ENCODE peak calls at places on chromosomes 7 and 10, in nine cellular contexts. W is right lobe of liver, K is suprapubic skin, I is NB4, P is uterus, G is K562, F is transverse colon, S is body of pancreas, A is IMR-90. D is an unnamed sample.

GRCh38 chr10:53013201-53013808 is 240.7 kb upstream of the MBL2 start:
- DNase-seq in A (no peak), P (no peak), F (no peak), K (no peak), G (no peak), S (no peak), W (no peak), I (peak), D (no peak)

GRCh38 chr7:79786187-79786586 is 332.7 kb upstream of the MAGI2 start:
- DNase-seq in P (no peak), I (no peak), A (peak), S (no peak), W (no peak), G (no peak), F (no peak), K (no peak), D (no peak)

GRCh38 chr10:103868200-103868599 is 12.8 kb upstream of the SH3PXD2A start:
- DNase-seq in G (no peak), K (peak), S (no peak), A (no peak), I (no peak), F (no peak), W (no peak), P (no peak), D (no peak)

GRCh38 chr7:93442478-93443224 is 131.9 kb downstream of the CALCR start:
- DNase-seq in A (peak), F (peak), P (no peak), G (peak), S (no peak), I (peak), W (no peak), K (no peak), D (no peak)

GRCh38 chr7:18425873-18426520 is 69.6 kb upstream of the HDAC9 start:
- DNase-seq in I (no peak), S (no peak), P (no peak), W (no peak), F (no peak), G (no peak), K (no peak), A (no peak), D (no peak)

GRCh38 chr7:76149847-76150691 is 51.6 kb upstream of the SRRM3 start:
- DNase-seq in A (no peak), W (no peak), I (no peak), F (no peak), P (no peak), K (no peak), S (no peak), G (no peak), D (no peak)

GRCh38 chr10:74823791-74824183 is 2.6 kb upstream of the KAT6B start:
- DNase-seq in K (no peak), F (no peak), P (no peak), G (no peak), I (no peak), A (peak), S (no peak), W (no peak), D (no peak)

GRCh38 chr7:2012981-2013380 is 219.8 kb downstream of the MAD1L1 start:
- DNase-seq in W (peak), P (no peak), G (no peak), K (peak), F (no peak), S (peak), I (no peak), A (peak), D (peak)

GRCh38 chr7:3927446-3928110 is 626.5 kb downstream of the SDK1 start:
- DNase-seq in I (no peak), W (no peak), K (no peak), F (no peak), P (no peak), S (no peak), G (no peak), A (no peak), D (no peak)

GRCh38 chr7:129258649-129259389 is 34.0 kb downstream of the AHCYL2 start:
- DNase-seq in I (no peak), A (no peak), K (no peak), S (no peak), G (no peak), F (no peak), W (no peak), P (no peak), D (no peak)

GRCh38 chr10:52491246-52492000 is 177.3 kb downstream of the DKK1 start:
- DNase-seq in G (no peak), W (no peak), K (no peak), P (no peak), S (no peak), I (no peak), F (no peak), A (peak), D (no peak)

GRCh38 chr7:23431596-23432284 is 38.6 kb downstream of the IGF2BP3 start:
- DNase-seq in K (no peak), P (no peak), A (peak), I (peak), S (no peak), W (no peak), G (peak), F (no peak), D (no peak)

DNA sequence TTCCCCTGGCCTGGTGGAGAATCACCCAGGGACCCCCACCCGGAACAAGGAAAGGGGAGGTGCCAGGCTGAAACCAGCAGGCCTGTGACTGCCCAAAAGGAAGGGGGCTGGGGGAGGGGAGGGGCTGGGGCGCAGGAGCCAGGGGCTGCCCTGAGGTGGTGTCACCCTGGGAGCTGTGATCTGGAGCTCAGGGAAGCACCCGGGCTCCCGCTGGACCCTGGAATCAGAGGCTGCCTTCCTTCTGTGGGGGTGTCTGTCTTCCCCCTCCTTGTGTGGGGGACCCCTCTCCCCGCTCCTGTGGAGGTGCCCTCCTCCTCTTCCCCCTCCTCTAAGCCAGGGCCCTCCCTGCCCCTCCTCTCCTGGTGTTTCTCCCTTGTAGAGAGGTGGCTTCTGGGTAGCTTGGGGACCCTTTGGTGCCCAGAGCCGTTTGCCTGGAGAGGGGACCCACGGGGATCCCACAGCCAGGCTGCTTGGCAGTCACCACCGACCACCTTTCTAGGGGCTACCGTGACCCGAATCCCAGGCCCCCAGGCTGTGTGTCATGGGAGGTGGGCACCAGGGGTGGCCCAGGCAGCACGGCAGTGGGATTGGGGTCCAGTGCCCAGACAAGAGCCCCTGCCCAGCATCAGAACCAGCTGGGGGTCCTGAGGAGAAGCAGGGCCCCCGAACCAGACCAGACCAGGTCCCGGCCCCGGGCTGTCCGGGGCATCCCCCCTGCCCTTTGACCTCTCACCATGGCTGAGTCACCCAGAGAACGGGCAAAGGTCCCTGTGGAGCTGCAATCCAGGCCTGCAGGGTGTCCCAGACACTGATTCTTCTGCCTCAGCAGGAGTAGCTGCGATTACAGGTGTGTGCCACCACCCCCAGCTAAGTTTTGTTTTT is 704 bp downstream of the PRAP1 start:
- DNase-seq in W (peak), K (peak), A (no peak), S (no peak), G (no peak), F (peak), P (no peak), I (no peak), D (no peak)
- TF ChIP-seq POLR2A in W (no peak), K (no peak), A (no peak), S (no peak), G (no peak), F (no peak), P (no peak), I (no peak), D (no peak)

DNA sequence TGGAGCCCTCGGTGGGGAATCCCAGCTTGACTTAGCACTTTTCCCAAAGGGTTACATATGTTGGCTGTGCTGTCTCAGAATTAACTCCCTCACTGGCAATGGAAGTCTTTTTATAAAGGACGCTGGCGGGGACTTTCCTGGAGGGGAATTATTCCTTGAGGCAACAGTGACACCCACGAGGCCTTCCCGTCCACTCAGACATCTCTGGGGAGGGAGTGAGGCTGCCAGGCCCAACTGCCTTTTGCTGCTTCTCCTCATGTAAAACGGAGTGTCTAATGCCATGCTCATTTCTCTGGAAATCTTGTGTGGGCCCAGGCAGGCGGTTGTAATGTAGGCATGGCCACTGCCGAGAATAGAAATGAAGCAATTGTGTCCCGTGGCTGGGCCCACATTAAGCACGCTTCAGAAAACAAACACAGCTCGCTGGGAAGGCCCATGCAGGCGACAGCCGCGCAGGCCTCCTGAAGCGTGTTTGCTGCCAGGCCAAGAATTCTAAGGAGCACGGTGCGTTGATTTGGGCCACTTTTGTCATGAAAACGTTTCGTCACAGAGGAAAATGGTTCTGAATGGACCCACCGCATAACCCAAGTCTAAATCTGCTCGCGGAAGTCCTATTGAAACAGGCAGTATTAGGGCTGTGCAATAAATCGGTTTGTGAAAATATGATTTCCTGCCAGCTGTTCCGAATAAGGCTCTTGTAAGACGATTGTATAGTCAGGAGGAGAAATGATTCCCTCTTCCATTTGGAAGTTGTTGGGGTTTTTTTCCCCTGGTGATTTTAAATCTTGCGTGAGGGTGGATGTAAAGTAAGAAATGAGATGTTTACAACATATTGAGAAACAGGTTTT is 104.1 kb upstream of the CHST15 start:
- DNase-seq in F (no peak), A (no peak), S (no peak), P (no peak), I (no peak), W (no peak), G (no peak), K (no peak), D (peak)
- H3K4me3 ChIP-seq in F (no peak), A (no peak), S (no peak), P (no peak), I (no peak), W (no peak), G (no peak), K (no peak), D (no peak)

DNA sequence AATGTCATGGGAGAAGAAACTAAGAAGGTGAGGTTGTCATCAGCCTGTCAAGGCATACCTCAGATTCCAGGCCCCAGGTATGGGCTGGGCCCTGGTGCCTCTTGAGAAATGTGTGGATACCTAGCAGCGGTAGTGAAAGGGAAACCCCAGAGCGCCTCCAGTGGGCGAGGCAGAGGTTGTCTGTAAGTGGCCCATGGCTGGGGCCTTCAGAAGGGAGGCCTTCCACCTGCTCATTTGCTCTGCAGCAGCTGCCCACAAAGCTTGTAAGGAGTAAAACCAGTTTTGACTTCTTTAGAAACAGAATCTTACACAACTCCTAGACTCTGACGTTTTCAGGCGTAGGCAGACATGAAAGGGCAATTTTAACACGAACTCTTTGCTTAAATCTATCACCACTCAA is 509.9 kb downstream of the PARD3 start:
- DNase-seq in P (no peak), K (peak), I (peak), G (peak), A (no peak), S (no peak), F (peak), W (no peak), D (no peak)
- TF ChIP-seq CTCF in P (no peak), K (peak), I (peak), G (peak), A (no peak), S (no peak), F (no peak), W (no peak), D (no peak)

GRCh38 chr10:95756796-95757657 is 1.1 kb downstream of the ENTPD1 start:
- DNase-seq in I (peak), G (no peak), P (no peak), S (no peak), W (no peak), F (no peak), A (no peak), K (no peak), D (no peak)
- TF ChIP-seq POLR2A in I (no peak), G (no peak), P (no peak), S (no peak), W (no peak), F (no peak), A (no peak), K (no peak), D (no peak)

GRCh38 chr10:128211064-128211504 is 84.9 kb upstream of the MKI67 start:
- DNase-seq in F (no peak), S (no peak), P (no peak), K (no peak), I (no peak), G (no peak), W (no peak), A (no peak), D (no peak)

GRCh38 chr10:128215733-128216132 is 89.5 kb upstream of the MKI67 start:
- DNase-seq in I (no peak), W (no peak), A (no peak), F (no peak), S (no peak), P (no peak), G (no peak), K (no peak), D (no peak)

GRCh38 chr10:128210215-128211063 is 84.2 kb upstream of the MKI67 start:
- DNase-seq in S (peak), W (peak), P (peak), I (peak), K (peak), A (no peak), G (peak), F (peak), D (peak)

GRCh38 chr10:128209862-128210214 is 83.6 kb upstream of the MKI67 start:
- DNase-seq in G (no peak), P (no peak), F (no peak), I (peak), A (no peak), W (no peak), K (no peak), S (no peak), D (no peak)

GRCh38 chr10:128211953-128212727 is 85.9 kb upstream of the MKI67 start:
- DNase-seq in W (peak), I (peak), F (peak), G (peak), A (peak), P (peak), S (peak), K (peak), D (peak)
- H3K4me3 ChIP-seq in W (no peak), I (no peak), F (no peak), G (no peak), A (no peak), P (no peak), S (no peak), K (peak), D (peak)